ENCODE peak calls at places on chromosomes 12 and 14, in four cellular contexts. Y is MM.1S; X is ELR; B is stimulated activated CD4-positive, alpha-beta T cell treated with anti-CD3 and anti-CD28 coated beads, Interleukin-4, amount 100 ng/mL, for 24 hours. C is an unnamed sample.

GRCh38 chr14:68089146-68089715 is 269.7 kb downstream of the RAD51B start:
- DNase-seq in X (no peak), Y (no peak), B (no peak), C (no peak)

GRCh38 chr12:66602483-66603143 is 76.3 kb downstream of the GRIP1 start:
- DNase-seq in X (no peak), Y (no peak), B (no peak), C (no peak)

GRCh38 chr12:105100998-105101397 is 6.5 kb upstream of the WASHC4 start:
- DNase-seq in B (no peak), X (peak), Y (no peak), C (no peak)

GRCh38 chr14:79631276-79631675 is 580.0 kb downstream of the DIO2 start:
- DNase-seq in B (no peak), Y (no peak), X (no peak), C (no peak)

GRCh38 chr12:7271904-7272303 is 32.0 kb upstream of the ACSM4 start:
- DNase-seq in Y (no peak), X (peak), B (no peak), C (no peak)

GRCh38 chr14:71437870-71438269 is 494.4 kb upstream of the RGS6 start:
- DNase-seq in Y (no peak), X (peak), B (no peak), C (no peak)

GRCh38 chr14:27528328-27528727 is 930.5 kb upstream of the NOVA1 start:
- DNase-seq in B (no peak), X (peak), Y (peak), C (no peak)

GRCh38 chr12:88977115-88977514 is 375.2 kb downstream of the DUSP6 start:
- DNase-seq in B (no peak), Y (no peak), X (no peak), C (no peak)

GRCh38 chr14:54564071-54564798 is 2.7 kb upstream of the SAMD4A start:
- DNase-seq in B (no peak), Y (peak), X (peak), C (no peak)

GRCh38 chr12:2169489-2169888 is 116.7 kb downstream of the CACNA1C start:
- DNase-seq in B (no peak), X (no peak), Y (no peak), C (no peak)

GRCh38 chr12:89800435-89800834 is 91.8 kb upstream of the ATP2B1 start:
- DNase-seq in B (no peak), X (peak), Y (no peak), C (no peak)

GRCh38 chr12:128639089-128639488 is 184.7 kb downstream of the SLC15A4 start:
- DNase-seq in X (no peak), B (no peak), Y (no peak), C (no peak)

GRCh38 chr14:61051046-61051445 is 70.0 kb downstream of the SLC38A6 start:
- DNase-seq in X (no peak), B (no peak), Y (no peak), C (no peak)

GRCh38 chr12:118060301-118061010 is 523 bp downstream of the WSB2 start:
- DNase-seq in B (peak), Y (no peak), X (peak), C (no peak)

GRCh38 chr12:107402041-107403022 is 283.3 kb upstream of the PWP1 start:
- DNase-seq in B (peak), Y (peak), X (peak), C (no peak)

GRCh38 chr14:90491868-90492560 is 95.2 kb downstream of the CALM1 start:
- DNase-seq in Y (no peak), B (no peak), X (no peak), C (no peak)

GRCh38 chr12:15824516-15824915 is 35.3 kb upstream of the EPS8 start:
- DNase-seq in B (no peak), X (no peak), Y (no peak), C (no peak)

GRCh38 chr12:3134526-3135135 is 57.5 kb downstream of the TSPAN9 start:
- DNase-seq in X (no peak), B (no peak), Y (no peak), C (no peak)

GRCh38 chr14:34338056-34338455 is 124.0 kb downstream of the SPTSSA start:
- DNase-seq in Y (no peak), B (no peak), X (no peak), C (no peak)

GRCh38 chr14:74547331-74547927 is 53.9 kb downstream of the ISCA2 start:
- DNase-seq in Y (no peak), B (no peak), X (no peak), C (no peak)

GRCh38 chr14:89336338-89336737 is 80.7 kb downstream of the FOXN3 start:
- DNase-seq in X (no peak), B (no peak), Y (no peak), C (no peak)

GRCh38 chr12:5000658-5001390 is 42.9 kb upstream of the KCNA5 start:
- DNase-seq in X (no peak), B (no peak), Y (no peak), C (no peak)